ENCODE peak calls at places on chromosomes 2 and 18, in five cellular contexts. E, M, Q, U and D are unnamed samples. For H3K4me1, the result is how much of the 10 kb centered on the place peaks cover.

GRCh38 chr2:19256239-19256638 is 102.2 kb downstream of the OSR1 start:
- DNase-seq in E (peak), M (no peak), Q (no peak), U (no peak), D (no peak)

GRCh38 chr2:128596453-128597430 is 278.1 kb upstream of the HS6ST1 start:
- DNase-seq in E (no peak), M (no peak), Q (no peak), U (no peak), D (no peak)

GRCh38 chr2:212124597-212124996 is 414.0 kb downstream of the ERBB4 start:
- DNase-seq in E (no peak), M (no peak), Q (peak), U (no peak), D (no peak)

GRCh38 chr2:20524412-20525040 is 77.7 kb downstream of the RHOB start:
- DNase-seq in E (no peak), M (no peak), Q (no peak), U (peak), D (no peak)

GRCh38 chr2:106995560-106995959 is 109.6 kb upstream of the ST6GAL2 start:
- DNase-seq in E (no peak), M (no peak), Q (no peak), U (no peak), D (no peak)

GRCh38 chr2:18924905-18925691 is 335.7 kb upstream of the NT5C1B start:
- DNase-seq in E (no peak), M (no peak), Q (no peak), U (no peak), D (no peak)

GRCh38 chr18:48534364-48534763 is 4.5 kb upstream of the CTIF start:
- DNase-seq in E (no peak), M (no peak), Q (no peak), U (no peak), D (no peak)

GRCh38 chr2:54471221-54471711 is 15.1 kb downstream of the SPTBN1 start:
- DNase-seq in E (no peak), M (no peak), Q (peak), U (no peak), D (no peak)

GRCh38 chr18:4125939-4126250 is 329.2 kb downstream of the DLGAP1 start:
- DNase-seq in E (no peak), M (no peak), Q (no peak), U (no peak), D (no peak)

GRCh38 chr2:181787310-181788048 is 104.1 kb upstream of the ITPRID2 start:
- DNase-seq in E (no peak), M (no peak), Q (no peak), U (no peak), D (no peak)

GRCh38 chr2:55063713-55064323 is 13.6 kb upstream of the RTN4 start:
- DNase-seq in E (no peak), M (no peak), Q (no peak), U (no peak), D (no peak)

GRCh38 chr2:25251461-25252273 is 83.3 kb upstream of the POMC start:
- DNase-seq in E (no peak), M (no peak), Q (peak), U (peak), D (peak)

GRCh38 chr2:20355131-20355530 is 4.5 kb upstream of the PUM2 start:
- DNase-seq in E (no peak), M (no peak), Q (no peak), U (no peak), D (no peak)

GRCh38 chr18:9802175-9802747 is 83.5 kb upstream of the TXNDC2 start:
- DNase-seq in E (no peak), M (no peak), Q (no peak), U (no peak), D (no peak)

GRCh38 chr2:198441246-198441645 is 636.9 kb downstream of the PLCL1 start:
- DNase-seq in E (no peak), M (no peak), Q (no peak), U (no peak), D (no peak)

GRCh38 chr2:96136123-96136720 is 2.1 kb downstream of the ASTL start:
- DNase-seq in E (no peak), M (no peak), Q (no peak), U (no peak), D (no peak)

GRCh38 chr2:109535217-109535946 is 78.4 kb downstream of the SEPTIN10 start:
- DNase-seq in E (no peak), M (no peak), Q (peak), U (no peak), D (no peak)

GRCh38 chr2:10267036-10267435 is 35.7 kb upstream of the HPCAL1 start:
- DNase-seq in E (no peak), M (no peak), Q (no peak), U (peak), D (peak)

GRCh38 chr2:217913415-217913814 is 89.4 kb downstream of the TNS1 start:
- DNase-seq in E (no peak), M (no peak), Q (no peak), U (no peak), D (no peak)

GRCh38 chr18:13436596-13436995 is 218.0 kb downstream of the LDLRAD4 start:
- DNase-seq in E (no peak), M (no peak), Q (no peak), U (no peak), D (peak)

GRCh38 chr18:907171-907879 is 2.7 kb downstream of the ADCYAP1 start:
- DNase-seq in E (no peak), M (no peak), Q (peak), U (no peak), D (no peak)

GRCh38 chr2:65388051-65388531 is 44.3 kb downstream of the SPRED2 start:
- DNase-seq in E (no peak), M (no peak), Q (no peak), U (no peak), D (no peak)

DNA sequence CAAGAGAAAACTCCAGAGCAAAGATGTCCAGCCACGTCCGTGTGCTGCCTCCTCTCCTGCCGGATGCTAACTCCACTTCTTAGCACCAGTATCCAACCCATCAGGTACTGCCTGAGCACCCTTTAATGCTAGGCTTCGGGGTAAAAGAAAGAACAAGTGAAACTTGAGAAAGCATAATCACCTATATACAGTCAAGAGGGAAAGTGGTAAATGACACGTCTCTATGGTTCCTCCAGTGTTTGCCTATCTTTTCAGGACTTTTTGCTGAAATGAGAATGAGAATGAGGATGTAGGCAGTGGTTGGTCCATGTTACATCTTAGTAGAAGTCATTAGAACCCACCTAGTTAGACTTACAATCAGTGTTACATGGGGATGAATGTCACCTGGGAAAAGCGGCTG is 47.9 kb downstream of the EPHA4 start:
- DNase-seq in E (no peak), M (no peak), Q (no peak), U (no peak), D (no peak)
- H3K4me1 ChIP-seq in E (under half), M (under half), Q (under half), U (under half), D (under half)

GRCh38 chr2:231276986-231277385 is 78.6 kb downstream of the ARMC9 start:
- DNase-seq in E (no peak), M (no peak), Q (no peak), U (no peak), D (no peak)
- TF ChIP-seq CTCF in E (no peak), M (no peak), Q (no peak), U (no peak), D (no peak)

DNA sequence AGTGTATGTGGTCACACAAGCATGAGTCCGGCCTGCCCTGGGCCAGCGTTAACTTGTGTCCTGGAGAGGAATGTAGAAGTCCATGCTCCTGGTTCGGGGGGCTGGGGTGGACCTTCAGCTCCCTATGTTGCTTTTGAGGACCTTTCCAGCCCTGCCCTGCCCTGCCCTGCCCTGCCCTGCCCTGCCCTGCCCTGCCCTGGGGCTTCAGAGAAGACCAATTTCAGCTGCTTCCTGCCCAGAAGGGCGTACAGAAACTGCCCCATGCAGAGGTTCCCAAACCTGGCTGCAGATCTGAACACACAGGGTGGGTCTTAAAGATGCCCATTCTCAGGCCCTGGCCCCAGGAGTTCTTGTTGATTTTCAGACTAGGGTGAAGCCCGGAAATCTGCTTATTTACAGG is 198.0 kb downstream of the GLI2 start:
- DNase-seq in E (no peak), M (no peak), Q (no peak), U (no peak), D (no peak)
- H3K4me1 ChIP-seq in E (under half), M (under half), Q (half or more), U (under half), D (under half)

GRCh38 chr2:118557016-118557415 is 290.4 kb downstream of the EN1 start:
- DNase-seq in E (no peak), M (no peak), Q (no peak), U (no peak), D (no peak)

GRCh38 chr2:118557791-118558190 is 289.7 kb downstream of the EN1 start:
- DNase-seq in E (no peak), M (no peak), Q (no peak), U (no peak), D (no peak)

DNA sequence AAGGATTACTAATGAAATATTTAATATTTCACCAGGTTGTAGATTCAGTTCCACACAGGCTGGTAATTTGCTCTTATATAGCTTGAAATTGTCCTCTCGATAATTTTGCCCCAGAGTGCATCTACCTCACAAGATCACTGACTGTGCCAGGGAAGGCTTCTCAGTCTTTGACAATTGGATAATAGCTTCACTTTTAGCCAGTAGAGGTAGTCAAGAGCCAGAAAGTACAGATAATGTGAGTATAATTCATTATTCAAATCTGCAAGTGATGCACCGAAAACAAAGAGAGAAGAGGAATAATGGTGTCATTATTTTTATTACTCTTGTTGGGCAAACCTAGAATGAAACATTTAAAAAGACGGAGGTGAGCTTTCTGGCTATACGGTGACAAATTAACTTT is 292.8 kb downstream of the EN1 start:
- DNase-seq in E (no peak), M (no peak), Q (no peak), U (no peak), D (no peak)
- TF ChIP-seq CTCF in E (peak), M (no peak), Q (peak), U (no peak), D (no peak)

DNA sequence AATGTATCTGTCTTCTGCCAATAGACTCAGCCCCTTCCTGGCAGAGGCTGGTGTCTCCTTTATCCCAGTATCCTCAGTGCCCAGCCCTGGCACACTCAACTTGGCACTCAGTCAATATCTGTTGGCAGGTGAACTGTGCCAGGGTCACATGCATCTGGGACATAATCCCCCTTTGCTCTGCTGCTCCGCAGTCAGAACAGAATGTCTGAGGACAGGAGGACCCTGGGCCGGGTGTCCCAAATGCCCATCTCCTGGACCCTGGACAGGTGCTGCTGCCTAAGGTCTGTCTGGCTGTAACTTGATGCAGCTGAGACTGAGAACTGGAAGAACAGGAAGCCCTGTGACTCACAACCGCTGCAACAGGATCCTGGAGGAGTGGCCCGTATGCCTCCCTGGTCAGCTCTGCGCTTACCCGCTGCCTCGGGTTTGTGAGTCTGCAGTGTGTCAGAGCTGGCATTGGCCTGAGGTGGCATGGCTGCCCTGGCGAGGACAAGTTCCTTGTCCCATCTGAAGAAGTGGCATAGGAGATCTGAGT is 11.4 kb downstream of the HK2 start:
- DNase-seq in E (peak), M (peak), Q (no peak), U (peak), D (peak)
- H3K4me1 ChIP-seq in E (under half), M (under half), Q (half or more), U (under half), D (half or more)

GRCh38 chr18:58781627-58782194 is 83.0 kb upstream of the ZNF532 start:
- DNase-seq in E (peak), M (peak), Q (peak), U (peak), D (peak)
- TF ChIP-seq CTCF in E (peak), M (peak), Q (peak), U (peak), D (peak)

DNA sequence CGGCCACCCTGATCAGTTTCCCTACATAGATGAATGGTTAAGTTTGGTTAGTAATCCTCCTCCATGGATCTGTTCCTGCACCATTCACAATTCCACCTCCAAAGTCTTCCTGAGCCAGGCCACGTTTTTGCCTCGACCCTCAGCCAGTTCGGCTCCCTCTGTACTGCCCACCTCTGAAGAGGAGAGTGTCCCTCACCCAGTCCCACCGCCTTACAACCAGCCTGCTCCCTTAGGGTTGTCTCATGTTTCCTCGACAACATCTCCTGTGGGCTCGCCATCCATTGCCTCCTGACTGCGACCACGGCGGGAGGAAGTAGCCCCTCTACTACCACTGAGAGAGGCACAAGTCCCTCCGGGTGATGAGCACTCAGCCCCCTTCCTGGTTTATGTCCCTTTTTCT is 338.0 kb upstream of the CNTNAP5 start:
- DNase-seq in E (no peak), M (no peak), Q (no peak), U (no peak), D (no peak)
- H3K4me1 ChIP-seq in E (under half), M (under half), Q (under half), U (under half), D (under half)

GRCh38 chr18:54127759-54128378 is 96.6 kb downstream of the MBD2 start:
- DNase-seq in E (peak), M (no peak), Q (peak), U (no peak), D (no peak)
- TF ChIP-seq CTCF in E (peak), M (peak), Q (peak), U (peak), D (peak)

GRCh38 chr2:8489221-8489620 is 192.6 kb upstream of the ID2 start:
- DNase-seq in E (no peak), M (no peak), Q (no peak), U (no peak), D (no peak)

GRCh38 chr2:8484502-8485283 is 197.2 kb upstream of the ID2 start:
- DNase-seq in E (no peak), M (no peak), Q (no peak), U (no peak), D (no peak)

GRCh38 chr2:8487461-8487932 is 194.4 kb upstream of the ID2 start:
- DNase-seq in E (no peak), M (no peak), Q (no peak), U (no peak), D (no peak)

GRCh38 chr2:8488001-8488738 is 193.7 kb upstream of the ID2 start:
- DNase-seq in E (no peak), M (no peak), Q (no peak), U (no peak), D (no peak)

DNA sequence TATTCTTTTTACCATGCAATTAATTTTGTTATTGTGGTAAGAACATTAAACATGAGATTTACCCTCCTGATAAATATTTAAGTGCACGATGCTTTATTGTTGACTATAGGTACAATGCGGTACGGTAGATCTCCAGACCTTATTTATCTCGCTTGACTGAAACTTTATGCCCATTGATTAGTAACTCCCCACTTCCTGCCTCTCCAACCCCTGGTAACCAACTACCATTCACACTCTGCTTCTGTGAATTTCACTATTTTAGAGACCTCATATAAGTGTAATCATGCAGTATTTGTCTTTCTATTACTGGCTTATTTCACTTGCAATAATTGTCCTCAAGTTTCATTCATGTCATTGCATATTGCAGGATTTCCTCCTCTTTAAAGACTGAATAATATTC is 195.7 kb upstream of the ID2 start:
- DNase-seq in E (no peak), M (no peak), Q (no peak), U (no peak), D (no peak)
- H3K4me1 ChIP-seq in E (under half), M (under half), Q (under half), U (under half), D (under half)